ENCODE peak calls at places on chromosomes 2 and 18, in six cellular contexts. I is tibial artery, T is bronchial epithelial cell, Q is Caco-2, K is IMR-90, P is astrocyte of the cerebellum. C is an unnamed sample.

GRCh38 chr2:204268458-204268857 is 276.8 kb upstream of the PARD3B start:
- DNase-seq in I (no peak), T (no peak), Q (no peak), K (peak; percentile 12), P (no peak), C (no peak)

GRCh38 chr2:234075947-234076346 is 25.4 kb downstream of the SPP2 start:
- DNase-seq in I (no peak), T (no peak), Q (no peak), K (no peak), P (no peak), C (no peak)

GRCh38 chr2:202635441-202636296 is 900 bp downstream of the FAM117B start:
- DNase-seq in I (peak; percentile 67), T (peak; percentile 70), Q (peak; percentile 92), K (peak; percentile 34), P (no peak), C (peak; percentile 30)

GRCh38 chr2:46803911-46804670 is 111.5 kb downstream of the MCFD2 start:
- DNase-seq in I (no peak), T (peak; percentile 85), Q (no peak), K (peak; percentile 96), P (peak; percentile 82), C (peak; percentile 63)

GRCh38 chr2:147026664-147027278 is 818.1 kb upstream of the ACVR2A start:
- DNase-seq in I (no peak), T (peak; percentile 87), Q (no peak), K (peak; percentile 68), P (no peak), C (no peak)

GRCh38 chr18:5064846-5065245 is 132.2 kb downstream of the AKAIN1 start:
- DNase-seq in I (no peak), T (no peak), Q (no peak), K (no peak), P (no peak), C (peak; percentile 54)

GRCh38 chr2:30300122-30300455 is 68.8 kb downstream of the LBH start:
- DNase-seq in I (no peak), T (no peak), Q (no peak), K (no peak), P (no peak), C (no peak)

GRCh38 chr2:109246176-109246575 is 117.2 kb downstream of the SH3RF3 start:
- DNase-seq in I (no peak), T (no peak), Q (no peak), K (no peak), P (no peak), C (no peak)

GRCh38 chr18:76589866-76590265 is 94.8 kb upstream of the ZNF516 start:
- DNase-seq in I (no peak), T (no peak), Q (no peak), K (no peak), P (no peak), C (no peak)

GRCh38 chr2:80482276-80482675 is 177.7 kb upstream of the LRRTM1 start:
- DNase-seq in I (no peak), T (no peak), Q (no peak), K (no peak), P (no peak), C (no peak)

DNA sequence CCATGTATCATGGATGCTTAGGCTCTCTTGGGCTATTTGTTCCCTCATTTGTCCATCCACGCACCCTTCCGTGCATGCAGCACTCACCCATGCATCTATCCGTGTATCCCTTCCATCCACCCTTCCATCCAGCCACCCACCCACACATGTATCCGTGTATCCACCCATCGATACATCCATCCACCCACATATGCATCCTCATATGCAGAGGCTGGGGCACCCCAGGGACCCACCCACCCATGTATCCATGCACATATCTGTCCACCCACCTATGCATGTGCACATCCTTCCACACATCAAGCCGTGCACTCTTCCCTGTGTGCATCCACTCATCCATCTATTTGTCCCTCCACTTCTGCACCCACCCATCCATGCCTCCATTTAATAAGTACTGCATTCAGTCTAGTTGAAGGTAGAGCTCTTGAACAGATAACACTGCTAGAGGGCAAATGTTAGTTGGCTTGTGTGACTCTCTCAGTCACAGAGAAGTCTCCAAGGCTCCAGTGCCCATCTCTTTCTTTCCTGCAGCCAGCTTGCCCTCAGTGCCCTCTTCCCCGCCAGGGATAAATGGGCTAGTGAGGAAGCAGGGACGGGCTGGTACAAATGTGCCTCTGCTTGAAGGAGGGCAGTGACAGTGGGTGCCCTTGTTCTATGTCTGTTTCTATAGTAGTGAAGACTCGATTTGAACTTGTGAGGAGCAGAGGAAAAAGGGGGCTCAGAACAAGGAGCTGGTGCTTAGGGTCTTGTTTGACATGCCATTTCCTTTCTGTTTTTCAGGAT is 61.5 kb downstream of the EMILIN2 start:
- DNase-seq in I (no peak), T (no peak), Q (no peak), K (no peak), P (no peak), C (no peak)
- TF ChIP-seq CTCF in I (no peak), T (no peak), Q (no peak), K (no peak), P (no peak), C (no peak)

DNA sequence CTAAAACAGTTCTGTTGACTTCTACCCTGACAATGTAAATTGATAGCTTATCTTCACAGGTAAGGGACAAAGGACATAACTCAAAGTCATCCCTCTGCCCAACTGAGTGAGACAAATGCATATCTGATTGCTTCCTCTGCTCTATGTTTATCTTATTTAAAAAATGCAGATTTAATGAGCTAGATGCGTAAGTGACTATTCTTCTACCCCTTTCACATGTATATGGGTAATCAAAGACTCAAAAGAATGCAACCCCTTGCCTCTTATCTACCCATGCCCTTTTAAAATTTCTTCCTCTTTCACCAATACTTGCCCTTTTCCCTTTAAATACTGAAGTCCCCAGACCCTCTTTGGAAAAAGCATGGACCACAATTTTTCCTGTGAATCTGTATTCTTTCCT is 253.4 kb downstream of the WDPCP start:
- DNase-seq in I (no peak), T (no peak), Q (no peak), K (no peak), P (no peak), C (no peak)
- H3K4me3 ChIP-seq in I (no peak overlapping the region), T (no peak overlapping the region), Q (no peak overlapping the region), K (no peak overlapping the region), P (no peak overlapping the region), C (no peak overlapping the region)

GRCh38 chr2:43190305-43191052 is 35.9 kb downstream of the ZFP36L2 start:
- DNase-seq in I (no peak), T (no peak), Q (no peak), K (no peak), P (no peak), C (no peak)

GRCh38 chr2:43192939-43193651 is 33.3 kb downstream of the ZFP36L2 start:
- DNase-seq in I (no peak), T (no peak), Q (peak; percentile 73), K (no peak), P (no peak), C (no peak)

GRCh38 chr2:43193652-43193995 is 32.8 kb downstream of the ZFP36L2 start:
- DNase-seq in I (no peak), T (no peak), Q (no peak), K (no peak), P (no peak), C (no peak)

GRCh38 chr2:43193996-43194869 is 32.2 kb downstream of the ZFP36L2 start:
- DNase-seq in I (no peak), T (no peak), Q (peak; percentile 98), K (no peak), P (no peak), C (no peak)

DNA sequence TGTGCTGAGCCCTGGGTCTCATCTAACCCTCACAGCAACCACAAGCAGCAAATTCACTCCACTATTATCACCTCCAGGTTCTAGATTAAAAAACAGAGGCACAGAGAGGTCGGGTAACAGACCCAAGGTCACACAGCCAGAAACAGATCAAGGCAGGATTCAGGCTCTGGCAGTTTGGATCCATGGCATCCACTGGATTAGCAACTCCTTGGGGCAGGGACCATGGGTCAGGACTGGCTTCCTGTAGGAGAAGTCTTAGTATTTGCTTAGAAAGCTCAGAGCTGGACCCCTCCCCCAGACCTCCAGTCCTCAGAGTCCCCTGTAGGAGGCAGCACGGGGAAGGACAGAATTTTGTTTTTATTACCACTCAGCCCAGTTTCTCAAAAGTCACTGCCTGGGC is 34.4 kb downstream of the ZFP36L2 start:
- DNase-seq in I (no peak), T (no peak), Q (no peak), K (no peak), P (no peak), C (no peak)
- TF ChIP-seq CTCF in I (no peak), T (peak; percentile 8), Q (peak; percentile 19), K (no peak), P (peak; percentile 30), C (peak; percentile 25)

GRCh38 chr2:74516650-74517049 is 2.4 kb downstream of the TLX2 start:
- DNase-seq in I (no peak), T (no peak), Q (no peak), K (no peak), P (no peak), C (no peak)
- H3K4me3 ChIP-seq in I (no peak overlapping the region), T (no peak overlapping the region), Q (peak overlapping the region; percentile 60), K (no peak overlapping the region), P (no peak overlapping the region), C (no peak overlapping the region)

DNA sequence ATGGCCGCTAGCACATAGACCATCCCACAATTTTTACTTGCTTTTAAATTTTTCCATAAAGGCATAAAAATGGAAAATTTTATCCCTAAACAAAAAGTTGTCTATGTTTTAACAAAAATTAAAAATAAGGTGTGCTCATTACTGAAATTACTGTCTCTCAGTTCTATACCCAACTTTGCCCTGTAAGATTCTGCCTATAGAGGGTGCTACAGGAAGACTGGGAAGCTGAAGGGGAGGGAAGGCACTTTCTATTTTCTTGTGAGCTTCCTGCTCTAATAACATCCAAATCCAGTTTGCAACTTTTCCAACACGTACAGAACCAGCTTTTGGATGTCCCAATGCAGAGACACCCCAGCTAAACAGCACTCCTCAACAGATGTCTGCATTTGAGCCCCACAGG is 666.9 kb downstream of the PLCL1 start:
- DNase-seq in I (no peak), T (no peak), Q (no peak), K (no peak), P (no peak), C (no peak)
- TF ChIP-seq CTCF in I (no peak), T (no peak), Q (peak; percentile 36), K (no peak), P (no peak), C (peak; percentile 38)